ENCODE peak calls at places on chromosomes 6 and 20, in seven cellular contexts. Z is CD8-positive, alpha-beta T cell; F is OCI-LY7; Y is IMR-90; X is fibroblast of lung; Q is gastrocnemius medialis; J is HCT116. W is an unnamed sample. For H3K36me3, the result is how much of the 10 kb centered on the place peaks cover.

GRCh38 chr6:102766946-102767345 is 1373.4 kb downstream of the GRIK2 start:
- DNase-seq in Y (peak), X (peak), F (no peak), J (no peak), Q (no peak), Z (no peak), W (no peak)

GRCh38 chr6:138088307-138088744 is 18.9 kb downstream of the PERP start:
- DNase-seq in Z (no peak), Q (no peak), X (peak), Y (peak), F (no peak), J (peak), W (no peak)

GRCh38 chr20:38883081-38883980 is 42.9 kb upstream of the FAM83D start:
- DNase-seq in X (no peak), J (no peak), F (peak), Y (peak), Q (no peak), Z (peak), W (no peak)

GRCh38 chr6:16471222-16471784 is 232.9 kb downstream of the GMPR start:
- DNase-seq in J (no peak), Z (peak), Q (no peak), X (no peak), F (no peak), Y (peak), W (no peak)

GRCh38 chr20:38130687-38131587 is 34.1 kb downstream of the TGM2 start:
- DNase-seq in Y (no peak), Z (no peak), J (no peak), Q (peak), X (no peak), F (no peak), W (no peak)

GRCh38 chr6:108798672-108799355 is 49.4 kb upstream of the ARMC2 start:
- DNase-seq in J (no peak), Z (peak), X (no peak), Y (no peak), Q (no peak), F (no peak), W (peak)

GRCh38 chr20:51514252-51514651 is 28.3 kb downstream of the NFATC2 start:
- DNase-seq in Z (no peak), X (no peak), J (no peak), F (no peak), Q (no peak), Y (no peak), W (no peak)

GRCh38 chr6:30515106-30515505 is 25.8 kb downstream of the HLA-E start:
- DNase-seq in Q (no peak), Z (no peak), Y (no peak), J (no peak), X (no peak), F (no peak), W (no peak)

GRCh38 chr6:26305097-26305841 is 59.7 kb upstream of the BTN3A2 start:
- DNase-seq in Q (no peak), Y (peak), F (peak), J (peak), Z (peak), X (peak), W (peak)

GRCh38 chr6:77880501-77880900 is 227.7 kb downstream of the MEI4 start:
- DNase-seq in J (peak), Y (no peak), X (no peak), Z (no peak), Q (no peak), F (no peak), W (no peak)

GRCh38 chr6:56388414-56388752 is 141.0 kb upstream of the COL21A1 start:
- DNase-seq in Q (no peak), X (no peak), Z (no peak), Y (no peak), F (no peak), J (no peak), W (no peak)

GRCh38 chr6:148811472-148811871 is 64.6 kb downstream of the UST start:
- DNase-seq in X (no peak), Z (no peak), Y (no peak), J (no peak), F (no peak), Q (no peak), W (no peak)

GRCh38 chr6:118317581-118318563 is 230.2 kb upstream of the PLN start:
- DNase-seq in J (no peak), Y (peak), X (peak), Q (no peak), F (no peak), Z (no peak), W (no peak)

GRCh38 chr6:81938014-81938761 is 185.7 kb upstream of the TENT5A start:
- DNase-seq in Q (no peak), Y (peak), J (peak), X (peak), Z (no peak), F (no peak), W (no peak)

GRCh38 chr6:155228549-155229166 is 35.2 kb upstream of the CLDN20 start:
- DNase-seq in Q (no peak), Z (no peak), Y (peak), X (peak), J (no peak), F (no peak), W (no peak)

GRCh38 chr20:36478137-36478905 is 63.0 kb upstream of the MYL9 start:
- DNase-seq in F (no peak), J (no peak), Y (peak), Q (no peak), X (no peak), Z (no peak), W (no peak)

GRCh38 chr20:61643631-61644386 is 391.7 kb downstream of the CDH4 start:
- DNase-seq in J (no peak), Q (no peak), X (no peak), F (no peak), Y (no peak), Z (no peak), W (no peak)

GRCh38 chr6:78629154-78629721 is 238.1 kb upstream of the IRAK1BP1 start:
- DNase-seq in Z (no peak), X (peak), Y (peak), J (no peak), Q (no peak), F (no peak), W (no peak)

GRCh38 chr20:4772132-4772531 is 50.4 kb downstream of the PRND start:
- DNase-seq in F (no peak), X (no peak), Z (no peak), Q (no peak), Y (no peak), J (no peak), W (no peak)

GRCh38 chr20:4773736-4774135 is 52.0 kb downstream of the PRND start:
- DNase-seq in X (no peak), Y (no peak), Z (no peak), F (no peak), Q (no peak), J (no peak), W (no peak)

GRCh38 chr20:4776079-4776630 is 54.4 kb downstream of the PRND start:
- DNase-seq in X (no peak), Z (no peak), F (no peak), J (no peak), Y (no peak), Q (no peak), W (no peak)

GRCh38 chr20:4775322-4776078 is 53.8 kb downstream of the PRND start:
- DNase-seq in X (no peak), J (no peak), Q (no peak), Y (no peak), Z (no peak), F (no peak), W (no peak)

GRCh38 chr20:4774209-4774608 is 52.5 kb downstream of the PRND start:
- DNase-seq in J (no peak), X (no peak), F (no peak), Z (no peak), Y (no peak), Q (no peak), W (no peak)
- H3K36me3 ChIP-seq in J (under half), X (under half), F (under half), Z (under half), Y (under half), Q (under half), W (under half)

GRCh38 chr6:37481793-37482192 is 17.9 kb downstream of the CCDC167 start:
- DNase-seq in Q (no peak), X (no peak), F (no peak), J (no peak), Y (no peak), Z (no peak), W (no peak)
- H3K36me3 ChIP-seq in Q (under half), X (under half), F (half or more), J (under half), Y (under half), Z (under half), W (under half)

GRCh38 chr6:89781070-89782034 is 38.2 kb downstream of the MDN1 start:
- DNase-seq in J (no peak), Y (no peak), F (no peak), Q (no peak), X (no peak), Z (no peak), W (no peak)

GRCh38 chr6:89782222-89782621 is 37.4 kb downstream of the MDN1 start:
- DNase-seq in Q (no peak), J (no peak), Z (no peak), X (no peak), F (no peak), Y (no peak), W (no peak)

GRCh38 chr6:89776583-89777233 is 42.9 kb downstream of the MDN1 start:
- DNase-seq in J (no peak), X (no peak), Q (no peak), Y (no peak), F (no peak), Z (no peak), W (no peak)

DNA sequence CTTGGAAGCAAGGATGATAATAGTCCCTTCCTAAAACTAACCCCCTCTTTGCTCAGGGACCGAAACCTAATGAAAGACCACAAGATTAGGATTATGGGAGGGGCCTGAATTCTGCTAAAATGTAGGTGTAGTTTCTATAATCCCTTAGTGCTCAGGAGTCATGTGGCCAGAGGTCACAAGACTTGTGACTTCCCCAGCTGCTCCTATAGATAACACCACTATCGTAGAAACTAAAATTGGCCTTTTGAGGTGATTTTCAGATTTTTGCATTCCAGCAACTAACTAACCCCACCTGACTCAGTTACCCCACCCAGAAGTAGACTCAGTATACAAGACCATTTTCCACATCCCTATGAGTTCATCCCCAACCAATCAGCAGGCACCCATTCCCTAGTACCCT is 42.1 kb downstream of the MDN1 start:
- DNase-seq in J (no peak), Y (no peak), Q (no peak), Z (no peak), F (no peak), X (no peak), W (no peak)
- H3K36me3 ChIP-seq in J (under half), Y (under half), Q (under half), Z (under half), F (half or more), X (under half), W (under half)

GRCh38 chr6:46466570-46466969 is 24.7 kb downstream of the RCAN2 start:
- DNase-seq in Y (no peak), Z (no peak), X (no peak), Q (no peak), F (no peak), J (no peak), W (no peak)
- H3K36me3 ChIP-seq in Y (under half), Z (under half), X (under half), Q (under half), F (under half), J (under half), W (under half)

GRCh38 chr6:90136176-90136575 is 160.5 kb downstream of the BACH2 start:
- DNase-seq in J (no peak), F (no peak), Z (no peak), X (no peak), Q (no peak), Y (peak), W (no peak)
- H3K36me3 ChIP-seq in J (under half), F (under half), Z (under half), X (under half), Q (under half), Y (under half), W (under half)

GRCh38 chr6:33443619-33444504 is 10.5 kb upstream of the ZBTB9 start:
- DNase-seq in J (no peak), Y (no peak), X (no peak), Q (no peak), F (no peak), Z (no peak), W (no peak)

GRCh38 chr6:33442283-33442682 is 12.1 kb upstream of the ZBTB9 start:
- DNase-seq in Y (no peak), J (no peak), Z (no peak), Q (no peak), X (no peak), F (no peak), W (no peak)

GRCh38 chr6:33441457-33441856 is 12.9 kb upstream of the ZBTB9 start:
- DNase-seq in F (no peak), J (no peak), Y (no peak), Q (no peak), X (no peak), Z (no peak), W (no peak)

GRCh38 chr6:33445020-33445676 is 9.2 kb upstream of the ZBTB9 start:
- DNase-seq in X (no peak), Q (no peak), J (no peak), F (no peak), Z (no peak), Y (no peak), W (no peak)

GRCh38 chr6:33443025-33443424 is 11.4 kb upstream of the ZBTB9 start:
- DNase-seq in F (no peak), J (no peak), Q (no peak), Z (no peak), X (no peak), Y (no peak), W (no peak)
- H3K36me3 ChIP-seq in F (half or more), J (under half), Q (under half), Z (under half), X (under half), Y (half or more), W (under half)